ENCODE peak calls at places on chromosomes 2 and 18, in eight cellular contexts. O, V, Y, L, K, I, P and E are unnamed samples.

GRCh38 chr2:119218478-119219064 is 5.1 kb upstream of the STEAP3 start:
- DNase-seq in O (peak; percentile 54), V (peak; percentile 47), Y (peak; percentile 40), L (no peak), K (peak; percentile 80), I (peak; percentile 88), P (no peak), E (peak; percentile 40)

GRCh38 chr18:40810371-40810770 is 1144.7 kb upstream of the PIK3C3 start:
- DNase-seq in O (peak; percentile 18), V (no peak), Y (no peak), L (no peak), K (no peak), I (no peak), P (no peak), E (no peak)

GRCh38 chr2:62998949-62999348 is 51.7 kb upstream of the OTX1 start:
- DNase-seq in O (no peak), V (peak; percentile 7), Y (no peak), L (no peak), K (no peak), I (no peak), P (no peak), E (no peak)

GRCh38 chr2:100114011-100114433 is 28.4 kb downstream of the AFF3 start:
- DNase-seq in O (no peak), V (no peak), Y (no peak), L (no peak), K (no peak), I (no peak), P (no peak), E (peak; percentile 53)

GRCh38 chr2:108923019-108923700 is 65.9 kb downstream of the EDAR start:
- DNase-seq in O (no peak), V (no peak), Y (no peak), L (no peak), K (no peak), I (no peak), P (no peak), E (no peak)

GRCh38 chr2:141381946-141382345 is 748.9 kb downstream of the LRP1B start:
- DNase-seq in O (no peak), V (no peak), Y (no peak), L (no peak), K (no peak), I (no peak), P (no peak), E (no peak)

GRCh38 chr18:50819027-50819726 is 639 bp downstream of the MRO start:
- DNase-seq in O (no peak), V (no peak), Y (peak; percentile 44), L (peak; percentile 9), K (no peak), I (peak; percentile 54), P (peak; percentile 45), E (no peak)

GRCh38 chr2:173232956-173233744 is 121.5 kb upstream of the CDCA7 start:
- DNase-seq in O (no peak), V (peak; percentile 7), Y (no peak), L (no peak), K (no peak), I (no peak), P (no peak), E (no peak)

GRCh38 chr18:26453370-26454030 is 94.9 kb downstream of the KCTD1 start:
- DNase-seq in O (no peak), V (no peak), Y (no peak), L (no peak), K (no peak), I (no peak), P (no peak), E (no peak)

GRCh38 chr2:120620025-120620793 is 115.5 kb upstream of the GLI2 start:
- DNase-seq in O (peak; percentile 43), V (peak; percentile 26), Y (no peak), L (no peak), K (no peak), I (no peak), P (no peak), E (no peak)

GRCh38 chr18:35172451-35173035 is 68.3 kb upstream of the ZNF397 start:
- DNase-seq in O (no peak), V (no peak), Y (peak; percentile 70), L (no peak), K (no peak), I (peak; percentile 46), P (no peak), E (no peak)

GRCh38 chr18:63074987-63075404 is 244.6 kb downstream of the BCL2 start:
- DNase-seq in O (no peak), V (no peak), Y (peak; percentile 31), L (peak; percentile 44), K (peak; percentile 87), I (peak; percentile 66), P (peak; percentile 62), E (peak; percentile 49)

GRCh38 chr2:5976626-5977025 is 284.4 kb downstream of the SOX11 start:
- DNase-seq in O (no peak), V (no peak), Y (no peak), L (no peak), K (no peak), I (peak; percentile 22), P (no peak), E (no peak)

GRCh38 chr2:237700583-237701032 is 73.2 kb downstream of the LRRFIP1 start:
- DNase-seq in O (peak; percentile 90), V (peak; percentile 42), Y (no peak), L (no peak), K (peak; percentile 86), I (no peak), P (no peak), E (no peak)